ENCODE peak calls at places on chromosome 7, in eight cellular contexts. Q is mucosa of descending colon; F is B cell; C is activated naive CD8-positive, alpha-beta T cell treated with anti-CD3 and anti-CD28 coated beads for 36 hours; T is fibroblast of the aortic adventitia; H is effector memory CD4-positive, alpha-beta T cell; P is upper lobe of right lung; E is fibroblast of mammary gland. L is an unnamed sample.

GRCh38 chr7:99224263-99224947 is 16.5 kb upstream of the KPNA7 start:
- DNase-seq in Q (no peak), P (no peak), E (peak), T (peak), C (no peak), H (no peak), F (no peak), L (no peak)

GRCh38 chr7:39946693-39947092 is 3.4 kb upstream of the CDK13 start:
- DNase-seq in T (no peak), E (no peak), C (no peak), Q (no peak), F (no peak), P (no peak), H (no peak), L (no peak)

GRCh38 chr7:29208410-29209250 is 14.1 kb downstream of the CHN2 start:
- DNase-seq in P (no peak), F (no peak), T (no peak), H (no peak), E (no peak), C (no peak), Q (no peak), L (no peak)

GRCh38 chr7:18846765-18847215 is 270.6 kb downstream of the TWIST1 start:
- DNase-seq in P (no peak), C (no peak), E (no peak), T (peak), F (no peak), H (no peak), Q (no peak), L (no peak)

GRCh38 chr7:175955-176354 is 16.4 kb upstream of the FAM20C start:
- DNase-seq in C (no peak), T (no peak), E (no peak), H (no peak), Q (no peak), P (no peak), F (no peak), L (no peak)

GRCh38 chr7:1275685-1276424 is 43.2 kb downstream of the UNCX start:
- DNase-seq in F (no peak), H (no peak), T (no peak), C (no peak), Q (no peak), E (no peak), P (no peak), L (no peak)

GRCh38 chr7:66418537-66418936 is 210.1 kb upstream of the KCTD7 start:
- DNase-seq in T (no peak), P (no peak), C (no peak), H (no peak), E (no peak), Q (no peak), F (no peak), L (no peak)

GRCh38 chr7:134088199-134088598 is 38.9 kb upstream of the LRGUK start:
- DNase-seq in P (no peak), H (no peak), F (no peak), E (no peak), Q (no peak), C (no peak), T (no peak), L (no peak)

GRCh38 chr7:132053871-132054270 is 497.4 kb upstream of the PODXL start:
- DNase-seq in E (no peak), Q (no peak), P (no peak), F (no peak), C (no peak), H (no peak), T (no peak), L (no peak)

GRCh38 chr7:112771166-112771565 is 19.0 kb downstream of the TMEM168 start:
- DNase-seq in T (no peak), H (no peak), Q (no peak), F (no peak), C (no peak), E (no peak), P (no peak), L (no peak)

GRCh38 chr7:40244226-40244625 is 109.4 kb downstream of the SUGCT start:
- DNase-seq in E (no peak), F (no peak), T (no peak), C (no peak), P (no peak), Q (no peak), H (no peak), L (no peak)

GRCh38 chr7:25911738-25912607 is 240.0 kb upstream of the NFE2L3 start:
- DNase-seq in T (no peak), E (no peak), H (no peak), C (no peak), P (no peak), Q (no peak), F (no peak), L (no peak)

GRCh38 chr7:48251766-48252165 is 80.5 kb downstream of the ABCA13 start:
- DNase-seq in C (no peak), E (no peak), Q (no peak), T (peak), P (no peak), H (no peak), F (no peak), L (peak)

GRCh38 chr7:18900236-18900635 is 217.2 kb downstream of the TWIST1 start:
- DNase-seq in T (no peak), C (no peak), H (no peak), Q (no peak), F (no peak), E (no peak), P (no peak), L (no peak)

GRCh38 chr7:149524399-149524798 is 26.8 kb upstream of the ZNF746 start:
- DNase-seq in F (no peak), Q (no peak), E (peak), P (no peak), C (no peak), T (no peak), H (no peak), L (no peak)

L was measured in GM12892.